ENCODE peak calls at places on chromosomes 6 and 20, in seven cellular contexts. L is A549, J is GM12878, X is HCT116, I is Panc1, R is K562, A is HepG2. H is an unnamed sample.

GRCh38 chr6:169328112-169328801 is 74.6 kb upstream of the THBS2 start:
- DNase-seq in L (no peak), J (no peak), X (no peak), I (no peak), R (no peak), A (no peak), H (no peak)

GRCh38 chr6:26604026-26604425 is 7.3 kb downstream of the ABT1 start:
- DNase-seq in L (no peak), J (no peak), X (no peak), I (no peak), R (no peak), A (no peak), H (no peak)

GRCh38 chr6:148414836-148415235 is 72.2 kb downstream of the SASH1 start:
- DNase-seq in L (no peak), J (no peak), X (no peak), I (no peak), R (no peak), A (no peak), H (no peak)

GRCh38 chr6:157521665-157522335 is 140.8 kb downstream of the ZDHHC14 start:
- DNase-seq in L (no peak), J (no peak), X (no peak), I (no peak), R (no peak), A (no peak), H (no peak)

GRCh38 chr6:42390228-42390934 is 61.3 kb downstream of the TRERF1 start:
- DNase-seq in L (no peak), J (no peak), X (no peak), I (no peak), R (no peak), A (no peak), H (no peak)

GRCh38 chr20:45842169-45842812 is 8.7 kb downstream of the SNX21 start:
- DNase-seq in L (no peak), J (peak; percentile 33), X (no peak), I (no peak), R (no peak), A (no peak), H (no peak)

GRCh38 chr6:139251377-139252017 is 40.3 kb downstream of the TXLNB start:
- DNase-seq in L (no peak), J (no peak), X (no peak), I (no peak), R (no peak), A (no peak), H (no peak)

GRCh38 chr6:1912731-1913130 is 303.0 kb downstream of the FOXC1 start:
- DNase-seq in L (no peak), J (no peak), X (no peak), I (no peak), R (no peak), A (no peak), H (no peak)

GRCh38 chr20:868279-868678 is 34.8 kb downstream of the FAM110A start:
- DNase-seq in L (no peak), J (no peak), X (no peak), I (no peak), R (no peak), A (no peak), H (no peak)

GRCh38 chr6:89564752-89565427 is 73.7 kb downstream of the LYRM2 start:
- DNase-seq in L (no peak), J (no peak), X (no peak), I (no peak), R (no peak), A (peak; percentile 61), H (no peak)

GRCh38 chr6:127117979-127118504 is 429 bp upstream of the RSPO3 start:
- DNase-seq in L (no peak), J (no peak), X (no peak), I (no peak), R (no peak), A (no peak), H (peak; percentile 30)

GRCh38 chr6:116210750-116211425 is 43.0 kb downstream of the TSPYL4 start:
- DNase-seq in L (peak; percentile 33), J (no peak), X (no peak), I (no peak), R (no peak), A (no peak), H (no peak)

GRCh38 chr6:138465007-138465645 is 34.2 kb downstream of the NHSL1 start:
- DNase-seq in L (peak; percentile 68), J (no peak), X (peak; percentile 70), I (peak; percentile 84), R (no peak), A (peak; percentile 61), H (no peak)

GRCh38 chr6:27617700-27618689 is 145.1 kb upstream of the ZNF184 start:
- DNase-seq in L (peak; percentile 78), J (no peak), X (peak; percentile 62), I (no peak), R (peak; percentile 73), A (no peak), H (no peak)

GRCh38 chr6:93964296-93964695 is 544.9 kb upstream of the EPHA7 start:
- DNase-seq in L (no peak), J (no peak), X (no peak), I (no peak), R (no peak), A (no peak), H (no peak)

GRCh38 chr6:21653902-21654301 is 60.4 kb downstream of the SOX4 start:
- DNase-seq in L (no peak), J (no peak), X (no peak), I (no peak), R (no peak), A (no peak), H (no peak)

GRCh38 chr6:164321297-164321696 is 906.8 kb downstream of the QKI start:
- DNase-seq in L (no peak), J (no peak), X (no peak), I (no peak), R (no peak), A (no peak), H (no peak)

DNA sequence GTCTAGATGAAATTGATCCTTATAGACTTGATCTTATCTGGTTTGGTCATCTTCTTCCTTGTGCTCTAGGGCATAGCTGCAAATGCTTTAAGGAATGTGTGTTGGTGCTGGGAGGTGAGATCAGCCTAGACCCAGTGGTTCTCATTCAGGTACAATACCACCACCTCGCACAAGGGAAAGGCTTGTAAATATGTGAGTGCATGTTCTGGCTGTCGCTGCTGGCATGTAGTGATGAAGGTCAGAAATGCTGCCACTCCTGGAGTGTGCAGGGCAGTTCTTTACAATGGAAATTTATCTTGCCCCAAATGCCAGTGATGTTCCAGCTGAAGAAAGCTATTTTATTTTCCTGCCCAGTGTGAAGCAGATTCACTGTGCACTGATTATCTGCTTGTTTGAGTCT is 900.9 kb downstream of the QKI start:
- DNase-seq in L (no peak), J (no peak), X (no peak), I (no peak), R (no peak), A (no peak), H (no peak)
- H3K9me3 ChIP-seq in L (no peaks in the 10 kb centered on the region), J (no peaks in the 10 kb centered on the region), X (no peaks in the 10 kb centered on the region), I (no peaks in the 10 kb centered on the region), R (no peaks in the 10 kb centered on the region), A (peaks cover 95% of the 10 kb centered on the region), H (no peaks in the 10 kb centered on the region)

GRCh38 chr6:152631376-152631775 is 5.8 kb downstream of the SYNE1 start:
- DNase-seq in L (no peak), J (no peak), X (no peak), I (no peak), R (no peak), A (no peak), H (no peak)

GRCh38 chr6:152634773-152635172 is 2.4 kb downstream of the SYNE1 start:
- DNase-seq in L (no peak), J (no peak), X (no peak), I (no peak), R (no peak), A (no peak), H (no peak)

GRCh38 chr6:152635949-152636674 is 1.1 kb downstream of the SYNE1 start:
- DNase-seq in L (no peak), J (no peak), X (no peak), I (no peak), R (no peak), A (no peak), H (peak; percentile 56)

GRCh38 chr6:152630832-152631231 is 6.3 kb downstream of the SYNE1 start:
- DNase-seq in L (no peak), J (no peak), X (no peak), I (no peak), R (no peak), A (no peak), H (no peak)

DNA sequence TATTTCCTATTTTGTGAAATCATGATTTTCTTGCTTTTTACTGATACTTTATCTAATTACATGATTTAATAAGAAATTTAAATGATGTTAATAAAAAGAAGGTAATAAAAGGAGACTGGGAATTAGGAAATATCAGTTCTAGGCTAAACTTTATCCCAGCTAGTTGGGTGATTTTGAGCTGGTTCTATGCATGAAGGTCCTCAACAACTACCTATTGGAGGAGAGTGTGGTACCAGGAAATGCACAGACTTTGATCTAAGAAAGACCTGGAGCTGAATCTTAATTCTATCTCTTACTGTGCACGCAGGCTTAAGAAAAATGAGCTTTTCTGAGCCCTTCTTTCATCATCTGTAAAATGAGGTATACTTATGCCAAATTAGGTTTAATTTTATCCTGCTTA is 4.8 kb downstream of the SYNE1 start:
- DNase-seq in L (no peak), J (no peak), X (no peak), I (no peak), R (no peak), A (no peak), H (no peak)
- H3K27ac ChIP-seq in L (no peak overlapping the region), J (no peak overlapping the region), X (no peak overlapping the region), I (no peak overlapping the region), R (no peak overlapping the region), A (no peak overlapping the region), H (no peak overlapping the region)

GRCh38 chr20:4966826-4967751 is 34.2 kb downstream of the SLC23A2 start:
- DNase-seq in L (peak; percentile 82), J (no peak), X (no peak), I (no peak), R (no peak), A (peak; percentile 86), H (peak; percentile 37)

GRCh38 chr20:4959582-4959981 is 41.7 kb downstream of the SLC23A2 start:
- DNase-seq in L (no peak), J (no peak), X (peak; percentile 16), I (no peak), R (no peak), A (no peak), H (no peak)

GRCh38 chr20:4957939-4958362 is 43.4 kb downstream of the SLC23A2 start:
- DNase-seq in L (no peak), J (no peak), X (no peak), I (no peak), R (no peak), A (no peak), H (no peak)

GRCh38 chr20:4961746-4962145 is 39.6 kb downstream of the SLC23A2 start:
- DNase-seq in L (peak; percentile 74), J (no peak), X (no peak), I (no peak), R (peak; percentile 9), A (peak; percentile 99), H (no peak)

GRCh38 chr20:4962257-4962855 is 39.0 kb downstream of the SLC23A2 start:
- DNase-seq in L (no peak), J (no peak), X (no peak), I (no peak), R (no peak), A (no peak), H (no peak)
- TF ChIP-seq REST in L (no peak), J (no peak), X (no peak), I (no peak), R (no peak), A (no peak), H (no peak)

DNA sequence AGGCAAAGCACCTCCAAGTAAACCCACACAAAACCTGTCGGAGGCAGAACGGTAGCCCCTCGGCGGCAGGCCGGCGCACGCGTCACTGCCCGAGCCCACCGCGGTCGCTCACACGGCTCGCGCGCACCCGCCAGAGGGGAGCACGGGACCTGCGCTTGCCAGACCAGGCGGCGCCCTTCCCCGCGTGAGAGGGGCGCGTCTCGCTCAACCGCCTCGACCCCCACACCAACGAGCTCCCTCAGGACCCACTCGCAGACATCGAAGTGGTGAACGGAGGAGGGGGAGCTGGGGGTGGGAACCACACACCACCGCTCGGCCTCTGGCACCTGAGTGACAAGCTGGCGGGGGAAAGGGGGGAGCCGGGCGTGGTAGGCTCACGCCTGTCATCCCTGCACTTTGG is 1513.4 kb upstream of the DEFB115 start:
- DNase-seq in L (no peak), J (no peak), X (no peak), I (no peak), R (no peak), A (no peak), H (no peak)
- H3K9me3 ChIP-seq in L (no peaks in the 10 kb centered on the region), J (no peaks in the 10 kb centered on the region), X (no peaks in the 10 kb centered on the region), I (no peaks in the 10 kb centered on the region), R (no peaks in the 10 kb centered on the region), A (peaks cover 58% of the 10 kb centered on the region), H (no peaks in the 10 kb centered on the region)

H was measured in SK-N-SH.